ENCODE peak calls at places on chromosomes 16 and 17, in five cellular contexts. S is left ventricle myocardium inferior, F is choroid plexus epithelial cell, J is upper lobe of left lung, V is endothelial cell. U is an unnamed sample.

GRCh38 chr16:4249546-4249945 is 7.7 kb upstream of the SRL start:
- DNase-seq in F (no peak), V (no peak), S (no peak), J (no peak), U (no peak)

GRCh38 chr17:15782809-15783208 is 50.7 kb downstream of the TBC1D26 start:
- DNase-seq in J (peak; percentile 50), V (no peak), S (peak; percentile 70), F (peak; percentile 74), U (no peak)

GRCh38 chr17:58328195-58329034 is at the start of gene TSPOAP1:
- DNase-seq in S (peak; percentile 19), F (no peak), V (no peak), J (peak; percentile 46), U (peak; percentile 92)

GRCh38 chr16:68382296-68382718 is 66.0 kb downstream of the SMPD3 start:
- DNase-seq in S (no peak), F (no peak), V (peak; percentile 29), J (no peak), U (no peak)

GRCh38 chr17:7842380-7842949 is 8.4 kb downstream of the KDM6B start:
- DNase-seq in V (no peak), F (peak; percentile 89), S (peak; percentile 55), J (peak; percentile 87), U (peak; percentile 91)

GRCh38 chr17:81002409-81003361 is 11.0 kb downstream of the CHMP6 start:
- DNase-seq in V (no peak), F (peak; percentile 44), J (peak; percentile 57), S (peak; percentile 63), U (no peak)

GRCh38 chr16:26276289-26276688 is 584.5 kb downstream of the HS3ST4 start:
- DNase-seq in V (no peak), S (no peak), F (no peak), J (no peak), U (no peak)

GRCh38 chr17:39236383-39236927 is 10.7 kb upstream of the STAC2 start:
- DNase-seq in J (no peak), F (no peak), S (no peak), V (no peak), U (no peak)

GRCh38 chr16:11836653-11837244 is 14.6 kb downstream of the RSL1D1 start:
- DNase-seq in V (no peak), S (no peak), F (peak; percentile 84), J (no peak), U (no peak)

GRCh38 chr17:28612936-28613872 is 781 bp downstream of the RSKR start:
- DNase-seq in V (peak; percentile 62), S (no peak), J (no peak), F (peak; percentile 70), U (no peak)

GRCh38 chr17:66975614-66976378 is 11.3 kb downstream of the CACNG4 start:
- DNase-seq in J (no peak), V (peak; percentile 34), S (peak; percentile 39), F (peak; percentile 12), U (no peak)
- TF ChIP-seq CTCF in J (no peak), V (no peak), S (no peak), F (peak; percentile 31), U (peak; percentile 51)

DNA sequence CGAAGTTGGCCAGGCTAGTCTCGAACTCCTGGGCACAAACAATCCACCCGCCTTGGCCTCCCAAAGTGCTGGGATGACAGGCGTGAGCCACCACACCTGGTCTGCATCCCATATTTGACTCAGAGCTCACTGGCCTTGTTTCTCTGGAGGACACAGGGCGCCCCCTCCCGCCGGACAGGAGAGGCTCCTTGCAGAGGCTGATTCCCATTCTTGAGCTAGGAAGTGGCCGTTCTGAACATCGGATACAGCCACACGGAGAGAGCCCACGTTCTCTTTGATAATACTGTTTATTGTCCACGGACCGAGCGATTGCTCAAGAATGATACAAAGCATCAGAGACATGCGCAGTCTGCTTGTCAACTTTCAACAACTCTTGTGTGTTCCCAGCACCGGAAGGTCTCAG is 12.1 kb upstream of the USP36 start:
- DNase-seq in J (no peak), F (no peak), V (peak; percentile 35), S (no peak), U (no peak)
- TF ChIP-seq CTCF in J (no peak), F (peak; percentile 24), V (no peak), S (peak; percentile 13), U (peak; percentile 39)

DNA sequence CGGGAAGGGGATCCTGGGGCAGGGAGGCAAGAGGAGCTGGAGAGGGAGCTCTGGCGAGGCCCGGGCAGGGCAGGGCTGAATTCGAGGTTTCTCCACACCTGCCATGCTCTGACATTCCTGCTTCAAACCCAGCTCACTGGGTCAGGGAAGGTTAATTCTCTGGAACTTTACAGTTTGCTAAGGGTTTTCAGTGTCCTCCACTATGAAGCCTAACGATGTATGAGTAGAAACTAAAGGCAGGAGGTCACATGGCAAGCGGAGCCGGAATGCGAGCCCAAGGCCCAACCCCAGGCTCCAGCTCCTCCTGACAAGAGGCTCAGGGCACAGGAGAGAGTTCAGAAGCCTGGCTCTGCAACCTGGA is 29.2 kb downstream of the DCAKD start:
- DNase-seq in J (no peak), S (no peak), F (no peak), V (no peak), U (no peak)
- TF ChIP-seq CTCF in J (peak; percentile 45), S (peak; percentile 32), F (peak; percentile 1), V (peak; percentile 16), U (no peak)

GRCh38 chr17:17836250-17836817 is 452 bp downstream of the SREBF1 start:
- DNase-seq in J (peak; percentile 98), V (peak; percentile 98), S (peak; percentile 98), F (peak; percentile 94), U (peak; percentile 97)
- TF ChIP-seq CTCF in J (no peak), V (no peak), S (no peak), F (no peak), U (no peak)

GRCh38 chr17:75695141-75695829 is 26.0 kb upstream of the ITGB4 start:
- DNase-seq in F (peak; percentile 39), J (no peak), V (no peak), S (no peak), U (no peak)

GRCh38 chr17:75694536-75694935 is 26.7 kb upstream of the ITGB4 start:
- DNase-seq in J (no peak), F (no peak), V (no peak), S (peak; percentile 26), U (no peak)

GRCh38 chr17:75692976-75693375 is 25.8 kb downstream of the SAP30BP start:
- DNase-seq in F (no peak), S (no peak), J (no peak), V (no peak), U (no peak)

GRCh38 chr17:75695830-75696271 is 25.4 kb upstream of the ITGB4 start:
- DNase-seq in V (no peak), F (no peak), S (peak; percentile 73), J (no peak), U (no peak)

GRCh38 chr17:75693500-75694481 is 26.7 kb downstream of the SAP30BP start:
- DNase-seq in J (peak; percentile 72), S (peak; percentile 82), F (peak; percentile 80), V (no peak), U (no peak)
- TF ChIP-seq CTCF in J (no peak), S (no peak), F (peak; percentile 10), V (no peak), U (no peak)

DNA sequence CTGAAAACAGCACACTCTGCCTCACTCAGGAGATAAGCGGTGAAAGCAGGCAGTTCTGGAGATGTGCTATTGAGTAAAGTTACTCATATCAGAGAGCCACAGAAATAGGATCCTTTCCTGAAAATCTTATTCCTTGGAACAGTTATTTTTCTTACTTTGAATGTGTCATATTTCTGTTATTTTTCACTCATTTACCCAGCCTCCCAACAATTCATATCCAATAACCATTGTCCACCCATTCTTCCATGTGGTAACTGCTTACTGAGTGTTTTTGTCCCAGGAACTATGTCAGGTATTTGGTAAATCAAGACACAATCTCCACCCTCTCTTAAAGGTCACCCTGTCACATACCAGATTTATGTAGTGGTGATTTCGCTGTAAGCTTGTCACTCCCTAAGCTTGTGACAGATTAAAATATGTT is 144.9 kb downstream of the PARN start:
- DNase-seq in V (no peak), J (no peak), F (peak; percentile 45), S (no peak), U (no peak)
- TF ChIP-seq CTCF in V (no peak), J (no peak), F (no peak), S (no peak), U (no peak)

GRCh38 chr16:63461248-63461841 is 1425.1 kb upstream of the CDH8 start:
- DNase-seq in F (peak; percentile 62), S (no peak), J (no peak), V (peak; percentile 39), U (no peak)
- TF ChIP-seq CTCF in F (peak; percentile 47), S (peak; percentile 57), J (no peak), V (peak; percentile 39), U (no peak)